ENCODE peak calls at places on chromosomes 16 and 17, in five cellular contexts. S is AG04450, B is esophagus muscularis mucosa, W is tibial artery, P is cardiac muscle cell. T is an unnamed sample.

GRCh38 chr17:44601574-44602372 is 44.5 kb downstream of the FZD2 start:
- DNase-seq in W (no peak), B (no peak), S (no peak), P (no peak), T (no peak)

GRCh38 chr16:86019446-86020047 is 120.6 kb downstream of the IRF8 start:
- DNase-seq in S (no peak), P (no peak), B (no peak), W (no peak), T (peak; percentile 29)

GRCh38 chr16:10490141-10490540 is 90.3 kb downstream of the EMP2 start:
- DNase-seq in S (no peak), W (no peak), B (no peak), P (no peak), T (no peak)

GRCh38 chr17:63425478-63425877 is 20.6 kb downstream of the CYB561 start:
- DNase-seq in P (peak; percentile 91), W (peak; percentile 70), S (peak; percentile 68), B (no peak), T (peak; percentile 81)

GRCh38 chr16:56897026-56897799 is 32.2 kb downstream of the SLC12A3 start:
- DNase-seq in W (no peak), B (no peak), P (no peak), S (no peak), T (no peak)

GRCh38 chr16:68037820-68038597 is 14.9 kb downstream of the DUS2 start:
- DNase-seq in P (no peak), W (no peak), B (no peak), S (no peak), T (no peak)

GRCh38 chr16:14405611-14406537 is 224.2 kb downstream of the PARN start:
- DNase-seq in S (no peak), P (no peak), B (no peak), W (peak; percentile 62), T (peak; percentile 45)

GRCh38 chr17:82602487-82602886 is 45.8 kb downstream of the WDR45B start:
- DNase-seq in P (no peak), B (no peak), W (no peak), S (no peak), T (no peak)

DNA sequence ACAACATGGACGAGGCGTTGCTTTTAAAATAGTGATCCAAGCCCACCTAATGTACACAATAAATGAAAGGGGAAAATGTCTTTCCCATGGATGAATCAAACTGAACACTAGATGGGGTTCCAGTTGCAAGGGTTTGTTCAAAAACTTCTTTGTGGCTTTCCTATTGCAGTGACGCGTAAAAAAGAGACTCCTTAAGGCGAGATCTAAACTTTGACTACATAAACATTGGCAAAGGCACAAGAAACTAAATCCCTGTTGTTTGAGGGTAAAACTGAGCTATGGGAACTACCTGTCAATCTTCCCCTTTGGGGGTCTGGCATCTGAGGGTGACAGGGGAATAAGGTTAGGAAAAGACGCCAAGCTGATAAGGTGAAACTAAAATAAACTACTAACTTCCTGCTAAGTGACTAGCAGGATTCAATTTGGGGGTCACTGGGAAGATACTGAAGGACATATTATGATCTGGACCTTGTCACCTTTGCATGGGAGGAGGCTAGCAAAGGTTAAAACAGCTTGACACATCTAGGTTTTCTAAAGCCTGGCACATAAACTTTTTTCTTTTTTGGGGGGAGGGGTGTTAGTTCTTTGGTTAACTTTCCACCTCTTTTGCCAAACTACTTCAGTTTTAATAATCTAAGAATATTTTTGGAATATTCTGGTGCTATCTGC is 4.7 kb downstream of the SALL1 start:
- DNase-seq in S (no peak), P (peak; percentile 63), W (no peak), B (no peak), T (no peak)
- TF ChIP-seq CTCF in S (peak; percentile 72), P (peak; percentile 50), W (no peak), B (no peak), T (no peak)

DNA sequence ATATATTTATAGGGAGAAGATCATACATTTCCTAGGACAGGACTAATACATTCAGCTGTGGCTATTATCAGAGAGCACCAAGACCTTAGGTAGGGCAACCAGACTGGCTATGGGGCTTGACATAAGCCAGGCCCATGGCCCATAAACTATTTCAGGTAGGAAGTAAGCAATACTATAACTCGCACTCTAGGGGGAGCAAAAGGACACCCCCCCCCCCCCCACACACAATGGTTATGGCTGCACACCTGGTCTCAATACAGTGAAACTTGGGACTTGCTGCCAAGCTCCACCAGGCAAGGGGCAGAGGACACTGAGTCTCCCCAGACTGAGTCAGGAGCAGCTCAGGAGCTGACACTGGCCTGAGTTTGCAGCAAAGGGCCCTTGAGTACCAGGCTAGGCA is 348.9 kb upstream of the ASIC2 start:
- DNase-seq in S (no peak), P (no peak), W (no peak), B (no peak), T (no peak)
- TF ChIP-seq CTCF in S (no peak), P (no peak), W (no peak), B (no peak), T (peak; percentile 12)

GRCh38 chr16:73956592-73957495 is 339.8 kb upstream of the PSMD7 start:
- DNase-seq in S (peak; percentile 20), B (no peak), P (peak; percentile 70), W (peak; percentile 58), T (peak; percentile 70)
- TF ChIP-seq CTCF in S (peak; percentile 94), B (peak; percentile 81), P (peak; percentile 91), W (peak; percentile 79), T (peak; percentile 80)

GRCh38 chr17:72699566-72699965 is 392.9 kb downstream of the SLC39A11 start:
- DNase-seq in P (peak; percentile 70), B (no peak), W (no peak), S (no peak), T (no peak)

GRCh38 chr17:72693956-72694355 is 398.5 kb downstream of the SLC39A11 start:
- DNase-seq in S (no peak), W (no peak), B (no peak), P (no peak), T (no peak)

GRCh38 chr17:72700226-72700625 is 392.3 kb downstream of the SLC39A11 start:
- DNase-seq in B (no peak), W (no peak), P (no peak), S (no peak), T (no peak)

GRCh38 chr17:72696156-72696555 is 396.3 kb downstream of the SLC39A11 start:
- DNase-seq in P (no peak), S (no peak), W (no peak), B (no peak), T (no peak)

DNA sequence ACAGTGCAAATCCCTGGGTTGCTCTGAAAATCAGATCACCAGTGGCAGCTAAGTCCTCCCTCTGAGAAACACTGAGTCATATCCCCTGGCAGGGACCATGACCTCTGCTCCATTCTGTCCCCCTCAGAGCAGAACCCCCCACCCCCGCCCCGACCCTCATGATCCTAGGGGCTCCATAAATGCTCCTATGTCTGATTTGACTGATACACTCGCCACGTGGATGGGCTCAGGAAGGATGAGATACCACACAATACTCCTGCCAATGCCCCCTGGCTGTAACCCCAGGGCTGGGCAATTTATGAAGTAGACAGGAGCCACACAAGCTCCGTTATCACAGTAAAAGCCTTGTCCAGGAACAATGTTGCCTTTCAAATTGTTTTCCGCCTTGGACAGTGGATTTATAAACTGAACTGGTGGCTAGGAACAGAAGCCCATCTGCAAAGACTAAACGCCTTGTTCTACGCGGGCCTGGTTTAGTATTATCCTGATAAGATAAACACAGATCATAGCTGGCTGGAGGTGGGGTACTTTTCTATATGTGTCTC is 394.8 kb downstream of the SLC39A11 start:
- DNase-seq in P (no peak), W (no peak), S (no peak), B (no peak), T (no peak)
- TF ChIP-seq CTCF in P (no peak), W (no peak), S (no peak), B (no peak), T (no peak)

GRCh38 chr17:80142929-80143328 is 4.0 kb downstream of the EIF4A3 start:
- DNase-seq in W (no peak), S (no peak), B (no peak), P (no peak), T (no peak)

GRCh38 chr17:80141463-80142165 is 5.3 kb downstream of the EIF4A3 start:
- DNase-seq in P (no peak), W (no peak), S (no peak), B (no peak), T (no peak)

GRCh38 chr17:80147035-80147939 is at the start of gene EIF4A3:
- DNase-seq in P (peak; percentile 100), B (peak; percentile 100), W (peak; percentile 98), S (peak; percentile 98), T (peak; percentile 93)

GRCh38 chr17:80145076-80146075 is 1.6 kb downstream of the EIF4A3 start:
- DNase-seq in B (no peak), W (no peak), P (no peak), S (no peak), T (no peak)

DNA sequence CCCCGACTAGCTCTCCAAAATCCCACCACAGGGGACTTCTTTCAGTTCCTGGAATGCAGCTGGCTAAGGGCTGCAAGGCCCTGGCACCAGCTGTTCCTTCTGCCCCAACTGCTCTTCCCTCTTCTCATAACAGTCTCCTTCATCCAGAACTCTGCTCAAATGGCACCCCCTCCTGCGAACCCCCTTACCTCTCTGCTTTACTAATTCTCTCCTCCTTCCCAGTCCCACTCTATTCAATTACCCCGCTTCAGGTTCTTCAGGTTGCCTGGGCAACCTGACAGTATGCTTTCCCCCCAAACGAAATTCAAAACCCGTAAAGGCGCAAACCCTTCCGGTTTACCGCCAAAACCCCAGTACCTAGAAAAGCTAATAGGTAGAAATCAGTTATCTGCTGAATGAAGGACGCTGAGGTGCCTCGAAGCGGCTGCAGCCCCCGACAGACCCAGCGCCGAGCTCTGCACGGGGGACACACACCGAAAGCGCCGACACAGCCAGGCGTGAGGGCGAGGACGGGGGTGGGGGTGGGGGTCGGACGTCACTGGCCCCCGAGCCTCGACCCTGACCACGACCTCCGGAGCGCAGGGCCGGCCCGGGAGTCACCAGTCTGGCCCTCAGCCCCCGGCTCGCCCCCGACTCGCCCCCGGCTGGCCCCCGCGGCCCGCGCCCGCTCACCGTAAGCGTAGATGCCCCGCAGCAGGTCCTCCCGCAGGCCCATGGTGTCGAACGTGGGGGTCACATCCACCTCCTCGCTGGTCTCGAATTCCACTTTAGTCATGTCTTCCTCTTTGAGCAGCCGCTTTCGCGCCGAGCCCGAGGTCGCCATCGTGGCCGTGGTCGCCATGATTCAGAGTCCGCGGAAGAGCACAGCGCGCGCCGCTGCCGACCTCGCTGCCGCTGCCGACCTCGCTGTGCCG is 550 bp downstream of the EIF4A3 start:
- DNase-seq in P (peak; percentile 28), S (no peak), W (no peak), B (no peak), T (peak; percentile 14)
- TF ChIP-seq CTCF in P (no peak), S (no peak), W (no peak), B (no peak), T (no peak)

GRCh38 chr17:80035937-80036714 is at the start of gene CCDC40:
- DNase-seq in W (peak; percentile 80), P (peak; percentile 80), S (no peak), B (peak; percentile 94), T (peak; percentile 85)
- TF ChIP-seq CTCF in W (no peak), P (peak; percentile 1), S (no peak), B (no peak), T (no peak)

GRCh38 chr17:33522623-33523022 is 229.5 kb upstream of the ASIC2 start:
- DNase-seq in B (no peak), W (no peak), S (no peak), P (no peak), T (peak; percentile 25)

GRCh38 chr17:33523577-33523981 is 230.5 kb upstream of the ASIC2 start:
- DNase-seq in P (peak; percentile 10), W (peak; percentile 62), S (no peak), B (no peak), T (no peak)

GRCh38 chr17:33520404-33521032 is 227.4 kb upstream of the ASIC2 start:
- DNase-seq in W (no peak), S (no peak), B (no peak), P (peak; percentile 30), T (peak; percentile 86)

GRCh38 chr17:33519692-33520091 is 226.6 kb upstream of the ASIC2 start:
- DNase-seq in S (no peak), P (no peak), W (no peak), B (no peak), T (no peak)

GRCh38 chr17:33521784-33522183 is 228.7 kb upstream of the ASIC2 start:
- DNase-seq in S (no peak), P (no peak), B (no peak), W (no peak), T (peak; percentile 70)
- TF ChIP-seq CTCF in S (no peak), P (peak; percentile 42), B (no peak), W (no peak), T (peak; percentile 32)